ENCODE peak calls at places on chromosomes 3 and 15, in five cellular contexts. G is stimulated activated CD8-positive, alpha-beta memory T cell treated with anti-CD3 and anti-CD28 coated beads, Interleukin-7, amount 100 ng/mL, for 1 hour; K is amniotic epithelial cell; J is naive thymus-derived CD8-positive, alpha-beta T cell; D is body of pancreas. R is an unnamed sample.

GRCh38 chr15:74328331-74329056 is 39.0 kb downstream of the CYP11A1 start:
- DNase-seq in G (no peak), K (no peak), J (no peak), D (no peak), R (no peak)

GRCh38 chr3:139353920-139354556 is 10.2 kb downstream of the MRPS22 start:
- DNase-seq in G (no peak), K (peak; percentile 77), J (no peak), D (peak; percentile 56), R (peak; percentile 52)

GRCh38 chr15:28103831-28104230 is 4.7 kb upstream of the OCA2 start:
- DNase-seq in G (no peak), K (no peak), J (no peak), D (no peak), R (no peak)

GRCh38 chr3:65793495-65794200 is 245.1 kb downstream of the MAGI1 start:
- DNase-seq in G (no peak), K (no peak), J (no peak), D (no peak), R (no peak)

GRCh38 chr3:36900474-36901443 is 44.1 kb downstream of the TRANK1 start:
- DNase-seq in G (no peak), K (no peak), J (no peak), D (no peak), R (peak; percentile 40)

GRCh38 chr3:37861540-37862051 is at the start of gene CTDSPL:
- DNase-seq in G (no peak), K (peak; percentile 55), J (no peak), D (peak; percentile 54), R (peak; percentile 26)

GRCh38 chr3:108485146-108485545 is 25.2 kb downstream of the MYH15 start:
- DNase-seq in G (no peak), K (no peak), J (no peak), D (no peak), R (peak; percentile 61)

GRCh38 chr3:11178421-11178820 is 24.1 kb downstream of the HRH1 start:
- DNase-seq in G (no peak), K (no peak), J (no peak), D (no peak), R (no peak)

GRCh38 chr3:123297627-123297899 is 95.8 kb downstream of the SEC22A start:
- DNase-seq in G (no peak), K (no peak), J (no peak), D (no peak), R (no peak)

GRCh38 chr3:196624008-196624790 is 15.3 kb upstream of the NRROS start:
- DNase-seq in G (no peak), K (no peak), J (no peak), D (no peak), R (no peak)